ENCODE peak calls at places on chromosomes 2 and 18, in eight cellular contexts. B is PC-9; F is keratinocyte; M is AG04450; Z is stomach; X is CD8-positive, alpha-beta T cell; J is esophagus squamous epithelium; A is K562. K is an unnamed sample.

GRCh38 chr2:113784823-113785744 is 28.6 kb upstream of the SLC35F5 start:
- DNase-seq in B (no peak), F (no peak), M (no peak), Z (peak; percentile 50), X (no peak), J (no peak), A (no peak), K (no peak)

GRCh38 chr18:63336366-63337099 is 17.0 kb upstream of the BCL2 start:
- DNase-seq in B (peak; percentile 89), F (peak; percentile 54), M (peak; percentile 83), Z (no peak), X (no peak), J (no peak), A (no peak), K (no peak)

GRCh38 chr18:903703-904102 is 968 bp upstream of the ADCYAP1 start:
- DNase-seq in B (no peak), F (peak; percentile 1), M (peak; percentile 0), Z (peak; percentile 35), X (no peak), J (no peak), A (peak; percentile 69), K (no peak)

GRCh38 chr18:9950289-9951016 is 36.6 kb downstream of the VAPA start:
- DNase-seq in B (no peak), F (no peak), M (no peak), Z (no peak), X (no peak), J (no peak), A (no peak), K (no peak)

GRCh38 chr18:32349728-32350395 is 120.8 kb downstream of the GAREM1 start:
- DNase-seq in B (peak; percentile 73), F (peak; percentile 60), M (peak; percentile 87), Z (peak; percentile 72), X (no peak), J (no peak), A (no peak), K (no peak)

GRCh38 chr2:99425022-99425421 is 64.8 kb downstream of the REV1 start:
- DNase-seq in B (no peak), F (no peak), M (peak; percentile 64), Z (peak; percentile 36), X (no peak), J (no peak), A (no peak), K (no peak)

GRCh38 chr2:65044097-65044735 is 12.0 kb upstream of the CEP68 start:
- DNase-seq in B (peak; percentile 43), F (no peak), M (no peak), Z (no peak), X (no peak), J (no peak), A (no peak), K (no peak)

GRCh38 chr2:99689135-99689742 is 199.4 kb upstream of the REV1 start:
- DNase-seq in B (no peak), F (no peak), M (no peak), Z (no peak), X (no peak), J (no peak), A (no peak), K (no peak)

GRCh38 chr18:9150116-9150515 is 13.5 kb downstream of the ANKRD12 start:
- DNase-seq in B (no peak), F (no peak), M (no peak), Z (no peak), X (no peak), J (no peak), A (no peak), K (no peak)

GRCh38 chr2:71603851-71604708 is 150.7 kb downstream of the DYSF start:
- DNase-seq in B (no peak), F (no peak), M (no peak), Z (no peak), X (no peak), J (no peak), A (no peak), K (no peak)

GRCh38 chr18:48514786-48515185 is 24.0 kb upstream of the CTIF start:
- DNase-seq in B (no peak), F (no peak), M (no peak), Z (no peak), X (no peak), J (no peak), A (no peak), K (no peak)

GRCh38 chr2:75464348-75464946 is 96.3 kb downstream of the EVA1A start:
- DNase-seq in B (no peak), F (no peak), M (no peak), Z (no peak), X (no peak), J (no peak), A (peak; percentile 18), K (no peak)

GRCh38 chr2:109063326-109063670 is 65.7 kb upstream of the SH3RF3 start:
- DNase-seq in B (no peak), F (no peak), M (no peak), Z (peak; percentile 66), X (peak; percentile 54), J (no peak), A (no peak), K (no peak)

GRCh38 chr18:58476521-58477210 is 152.2 kb downstream of the ALPK2 start:
- DNase-seq in B (no peak), F (no peak), M (no peak), Z (no peak), X (no peak), J (no peak), A (no peak), K (no peak)

GRCh38 chr2:45072862-45073237 is 63.6 kb upstream of the SIX2 start:
- DNase-seq in B (no peak), F (no peak), M (no peak), Z (no peak), X (peak; percentile 38), J (no peak), A (no peak), K (no peak)

GRCh38 chr2:10427568-10427975 is 20.6 kb downstream of the ODC1 start:
- DNase-seq in B (no peak), F (no peak), M (no peak), Z (no peak), X (no peak), J (no peak), A (no peak), K (no peak)

GRCh38 chr2:7111626-7112025 is 194.4 kb downstream of the RNF144A start:
- DNase-seq in B (no peak), F (no peak), M (no peak), Z (no peak), X (no peak), J (no peak), A (no peak), K (no peak)

GRCh38 chr2:38178556-38179419 is 102.8 kb upstream of the CYP1B1 start:
- DNase-seq in B (peak; percentile 73), F (no peak), M (no peak), Z (no peak), X (no peak), J (no peak), A (no peak), K (no peak)

GRCh38 chr2:236636714-236637485 is 67.3 kb downstream of the ACKR3 start:
- DNase-seq in B (no peak), F (no peak), M (no peak), Z (no peak), X (peak; percentile 34), J (no peak), A (no peak), K (no peak)

GRCh38 chr2:230754200-230754599 is 41.6 kb downstream of the CAB39 start:
- DNase-seq in B (no peak), F (no peak), M (no peak), Z (no peak), X (no peak), J (no peak), A (no peak), K (no peak)

DNA sequence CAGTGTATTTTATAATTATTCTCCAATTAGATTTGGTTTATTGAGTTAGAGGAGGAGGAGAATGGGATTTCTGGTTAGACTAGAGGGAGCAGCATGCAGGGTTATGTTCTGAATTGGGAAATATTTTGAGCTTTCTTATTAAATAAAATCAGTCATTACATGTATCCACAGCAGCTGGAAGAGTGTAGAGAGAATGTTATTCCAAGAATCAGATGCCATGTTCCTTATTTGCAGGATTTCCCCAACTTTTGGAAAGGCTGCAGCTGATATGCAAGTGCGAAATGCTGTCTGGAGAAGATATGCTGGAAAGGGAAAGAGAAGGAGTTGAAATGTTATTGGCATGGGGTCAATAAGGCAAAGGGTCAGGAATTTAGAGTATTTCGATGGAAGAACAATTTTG is 255.8 kb downstream of the MTX2 start:
- DNase-seq in B (no peak), F (no peak), M (no peak), Z (no peak), X (no peak), J (no peak), A (no peak), K (no peak)
- H3K9me3 ChIP-seq in B (no peaks in the 10 kb centered on the region), F (no peaks in the 10 kb centered on the region), M (no peaks in the 10 kb centered on the region), Z (no peaks in the 10 kb centered on the region), X (no peaks in the 10 kb centered on the region), J (no peaks in the 10 kb centered on the region), A (no peaks in the 10 kb centered on the region), K (no peaks in the 10 kb centered on the region)

DNA sequence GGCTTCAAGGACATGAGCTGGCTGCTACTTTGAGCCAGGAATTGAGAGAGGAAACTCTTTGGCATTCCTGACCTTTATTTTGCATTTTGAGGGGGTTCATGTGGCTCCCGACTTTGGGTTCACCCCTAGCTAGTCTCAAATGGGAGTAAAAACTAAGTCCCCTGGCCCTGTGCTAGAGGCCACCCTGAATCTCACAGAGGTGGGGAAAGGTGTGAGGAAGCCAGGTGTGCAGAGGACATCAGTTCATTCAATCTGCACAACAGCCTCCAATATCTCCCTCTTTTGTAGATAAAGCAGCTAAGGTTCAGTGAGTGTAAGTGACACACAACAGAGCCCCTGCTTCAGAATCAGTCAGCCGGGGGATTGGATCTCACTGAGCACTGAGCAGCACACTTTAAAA is 325.7 kb downstream of the DCDC2C start:
- DNase-seq in B (no peak), F (no peak), M (no peak), Z (no peak), X (no peak), J (no peak), A (no peak), K (no peak)
- H3K9me3 ChIP-seq in B (no peaks in the 10 kb centered on the region), F (peaks cover 2% of the 10 kb centered on the region), M (peaks cover 27% of the 10 kb centered on the region), Z (no peaks in the 10 kb centered on the region), X (no peaks in the 10 kb centered on the region), J (no peaks in the 10 kb centered on the region), A (no peaks in the 10 kb centered on the region), K (no peaks in the 10 kb centered on the region)

GRCh38 chr2:5052905-5053304 is 639.3 kb upstream of the SOX11 start:
- DNase-seq in B (no peak), F (no peak), M (no peak), Z (no peak), X (no peak), J (no peak), A (no peak), K (no peak)
- H3K9me3 ChIP-seq in B (no peaks in the 10 kb centered on the region), F (no peaks in the 10 kb centered on the region), M (peaks cover 5% of the 10 kb centered on the region), Z (no peaks in the 10 kb centered on the region), X (no peaks in the 10 kb centered on the region), J (no peaks in the 10 kb centered on the region), A (no peaks in the 10 kb centered on the region), K (no peaks in the 10 kb centered on the region)

GRCh38 chr18:71105994-71106546 is 817.2 kb downstream of the SOCS6 start:
- DNase-seq in B (no peak), F (no peak), M (no peak), Z (no peak), X (no peak), J (no peak), A (no peak), K (no peak)
- H3K9me3 ChIP-seq in B (no peaks in the 10 kb centered on the region), F (no peaks in the 10 kb centered on the region), M (no peaks in the 10 kb centered on the region), Z (no peaks in the 10 kb centered on the region), X (no peaks in the 10 kb centered on the region), J (no peaks in the 10 kb centered on the region), A (no peaks in the 10 kb centered on the region), K (no peaks in the 10 kb centered on the region)

K was measured in effector memory CD4-positive, alpha-beta T cell.